ENCODE peak calls at places on chromosomes 4 and X, in seven cellular contexts. One of them, this sample, is unnamed.

GRCh38 chrX:153494541-153495361 is at the start of gene BGN:
- DNase-seq in adrenal gland: peak
- DNase-seq in upper lobe of left lung: no peak
- DNase-seq in heart left ventricle: peak
- DNase-seq in spleen: no peak
- DNase-seq in tibial nerve: no peak
- DNase-seq in A549: peak
- DNase-seq in this sample: no peak

GRCh38 chrX:133468081-133468480 is 52.8 kb upstream of the GPC4 start:
- DNase-seq in A549: no peak
- DNase-seq in upper lobe of left lung: no peak
- DNase-seq in adrenal gland: no peak
- DNase-seq in heart left ventricle: no peak
- DNase-seq in tibial nerve: no peak
- DNase-seq in spleen: no peak
- DNase-seq in this sample: peak

GRCh38 chr4:76748649-76749048 is 149.3 kb downstream of the SOWAHB start:
- DNase-seq in upper lobe of left lung: peak
- DNase-seq in spleen: no peak
- DNase-seq in adrenal gland: peak
- DNase-seq in tibial nerve: no peak
- DNase-seq in heart left ventricle: no peak
- DNase-seq in A549: peak
- DNase-seq in this sample: peak

GRCh38 chrX:21757960-21758359 is at the start of gene SMPX:
- DNase-seq in tibial nerve: no peak
- DNase-seq in adrenal gland: no peak
- DNase-seq in upper lobe of left lung: no peak
- DNase-seq in heart left ventricle: no peak
- DNase-seq in A549: no peak
- DNase-seq in spleen: no peak
- DNase-seq in this sample: no peak

GRCh38 chr4:185840953-185841352 is 29.0 kb upstream of the SORBS2 start:
- DNase-seq in adrenal gland: no peak
- DNase-seq in upper lobe of left lung: no peak
- DNase-seq in tibial nerve: no peak
- DNase-seq in spleen: no peak
- DNase-seq in heart left ventricle: no peak
- DNase-seq in A549: no peak
- DNase-seq in this sample: no peak

GRCh38 chr4:17500574-17500973 is 11.3 kb downstream of the QDPR start:
- DNase-seq in upper lobe of left lung: no peak
- DNase-seq in spleen: no peak
- DNase-seq in A549: no peak
- DNase-seq in tibial nerve: no peak
- DNase-seq in adrenal gland: no peak
- DNase-seq in heart left ventricle: no peak
- DNase-seq in this sample: no peak

GRCh38 chrX:63855896-63856295 is 70.9 kb upstream of the ARHGEF9 start:
- DNase-seq in heart left ventricle: no peak
- DNase-seq in tibial nerve: no peak
- DNase-seq in A549: no peak
- DNase-seq in upper lobe of left lung: no peak
- DNase-seq in adrenal gland: no peak
- DNase-seq in spleen: no peak
- DNase-seq in this sample: no peak

GRCh38 chr4:4334798-4335520 is 44.9 kb downstream of the ZBTB49 start:
- DNase-seq in A549: peak
- DNase-seq in tibial nerve: no peak
- DNase-seq in adrenal gland: peak
- DNase-seq in upper lobe of left lung: peak
- DNase-seq in heart left ventricle: peak
- DNase-seq in spleen: peak
- DNase-seq in this sample: peak

GRCh38 chrX:50643525-50644137 is 170.4 kb downstream of the SHROOM4 start:
- DNase-seq in spleen: no peak
- DNase-seq in tibial nerve: no peak
- DNase-seq in A549: no peak
- DNase-seq in heart left ventricle: no peak
- DNase-seq in upper lobe of left lung: no peak
- DNase-seq in adrenal gland: peak
- DNase-seq in this sample: no peak

GRCh38 chr4:154707877-154708276 is 35.9 kb upstream of the LRAT start:
- DNase-seq in A549: no peak
- DNase-seq in spleen: no peak
- DNase-seq in heart left ventricle: no peak
- DNase-seq in adrenal gland: no peak
- DNase-seq in upper lobe of left lung: no peak
- DNase-seq in tibial nerve: no peak
- DNase-seq in this sample: no peak

GRCh38 chrX:151402719-151403390 is 5.8 kb downstream of the VMA21 start:
- DNase-seq in tibial nerve: no peak
- DNase-seq in A549: no peak
- DNase-seq in heart left ventricle: no peak
- DNase-seq in spleen: no peak
- DNase-seq in upper lobe of left lung: no peak
- DNase-seq in adrenal gland: peak
- DNase-seq in this sample: no peak

GRCh38 chr4:128528177-128528576 is 240.6 kb upstream of the PGRMC2 start:
- DNase-seq in tibial nerve: no peak
- DNase-seq in heart left ventricle: no peak
- DNase-seq in A549: no peak
- DNase-seq in upper lobe of left lung: no peak
- DNase-seq in spleen: no peak
- DNase-seq in adrenal gland: no peak
- DNase-seq in this sample: no peak

GRCh38 chr4:62500296-62500695 is 1300.2 kb downstream of the ADGRL3 start:
- DNase-seq in heart left ventricle: no peak
- DNase-seq in A549: no peak
- DNase-seq in upper lobe of left lung: no peak
- DNase-seq in tibial nerve: no peak
- DNase-seq in spleen: no peak
- DNase-seq in adrenal gland: no peak
- DNase-seq in this sample: no peak

GRCh38 chrX:68930576-68931317 is 101.9 kb downstream of the EFNB1 start:
- DNase-seq in tibial nerve: no peak
- DNase-seq in heart left ventricle: no peak
- DNase-seq in A549: no peak
- DNase-seq in upper lobe of left lung: no peak
- DNase-seq in spleen: peak
- DNase-seq in adrenal gland: no peak
- DNase-seq in this sample: peak

GRCh38 chrX:155997436-155997835 is at the start of gene IL9R:
- DNase-seq in upper lobe of left lung: no peak
- DNase-seq in adrenal gland: no peak
- DNase-seq in spleen: no peak
- DNase-seq in A549: no peak
- DNase-seq in heart left ventricle: no peak
- DNase-seq in tibial nerve: no peak
- DNase-seq in this sample: no peak

GRCh38 chrX:48890296-48890925 is 7.2 kb downstream of the TIMM17B start:
- DNase-seq in heart left ventricle: no peak
- DNase-seq in upper lobe of left lung: no peak
- DNase-seq in spleen: no peak
- DNase-seq in adrenal gland: no peak
- DNase-seq in tibial nerve: no peak
- DNase-seq in A549: no peak
- DNase-seq in this sample: no peak

GRCh38 chr4:83110222-83110945 is 4.1 kb downstream of the PLAC8 start:
- DNase-seq in tibial nerve: peak
- DNase-seq in heart left ventricle: peak
- DNase-seq in upper lobe of left lung: peak
- DNase-seq in adrenal gland: peak
- DNase-seq in spleen: peak
- DNase-seq in A549: peak
- DNase-seq in this sample: peak
- TF ChIP-seq POLR2A in tibial nerve: no peak
- TF ChIP-seq POLR2A in heart left ventricle: no peak
- TF ChIP-seq POLR2A in upper lobe of left lung: no peak
- TF ChIP-seq POLR2A in adrenal gland: no peak
- TF ChIP-seq POLR2A in spleen: peak
- TF ChIP-seq POLR2A in A549: no peak
- TF ChIP-seq POLR2A in this sample: no peak

GRCh38 chr4:162164881-162165528 is 1.2 kb upstream of the FSTL5 start:
- DNase-seq in adrenal gland: no peak
- DNase-seq in tibial nerve: no peak
- DNase-seq in A549: no peak
- DNase-seq in spleen: no peak
- DNase-seq in heart left ventricle: no peak
- DNase-seq in upper lobe of left lung: no peak
- DNase-seq in this sample: no peak

GRCh38 chr4:162162672-162163071 is 1.1 kb downstream of the FSTL5 start:
- DNase-seq in adrenal gland: no peak
- DNase-seq in spleen: no peak
- DNase-seq in A549: no peak
- DNase-seq in upper lobe of left lung: no peak
- DNase-seq in tibial nerve: no peak
- DNase-seq in heart left ventricle: no peak
- DNase-seq in this sample: no peak

DNA sequence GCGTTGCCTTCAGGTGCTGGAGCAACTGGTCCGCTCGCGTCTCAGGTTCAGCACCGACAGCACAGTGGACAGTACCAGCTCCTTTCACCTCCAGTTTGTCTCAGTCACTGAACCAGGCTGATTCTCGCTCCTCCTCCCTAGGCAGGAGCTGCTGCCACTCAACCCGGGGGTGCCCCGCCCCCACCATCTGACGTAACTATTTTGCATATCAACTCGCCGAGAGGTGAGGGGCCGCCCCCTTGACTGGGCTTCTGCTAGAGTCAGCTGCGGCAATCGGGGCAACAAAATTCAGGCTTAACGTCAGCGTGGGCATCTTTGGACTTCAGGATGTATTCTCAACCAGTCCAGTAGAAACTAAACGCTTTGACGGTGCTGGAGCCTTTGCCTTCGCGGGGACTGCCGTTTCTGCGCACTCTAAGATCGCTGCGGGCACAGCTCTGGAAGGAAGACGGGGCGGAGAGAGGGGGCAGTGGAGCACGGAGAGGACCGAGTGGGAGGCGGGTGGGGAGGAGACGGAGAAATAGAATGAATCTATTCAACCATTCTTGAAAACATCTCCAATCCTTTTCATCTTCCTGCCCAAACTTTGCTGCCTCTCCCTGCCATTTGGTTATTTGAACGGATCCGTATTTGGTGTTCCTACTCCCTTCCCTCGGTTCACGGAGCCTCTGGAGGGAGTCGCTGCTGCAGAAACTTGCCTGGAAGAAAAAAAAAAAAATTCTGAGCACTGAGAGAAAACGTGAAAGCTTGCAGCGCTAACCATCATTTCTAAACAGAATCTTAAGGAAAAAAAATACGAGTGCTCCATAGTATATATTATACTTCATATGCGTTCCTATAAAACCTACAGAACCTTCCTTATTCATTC is at the start of gene FSTL5:
- DNase-seq in A549: peak
- DNase-seq in adrenal gland: peak
- DNase-seq in upper lobe of left lung: peak
- DNase-seq in tibial nerve: peak
- DNase-seq in spleen: peak
- DNase-seq in heart left ventricle: peak
- DNase-seq in this sample: peak
- TF ChIP-seq POLR2A in A549: no peak
- TF ChIP-seq POLR2A in adrenal gland: no peak
- TF ChIP-seq POLR2A in upper lobe of left lung: no peak
- TF ChIP-seq POLR2A in tibial nerve: no peak
- TF ChIP-seq POLR2A in spleen: no peak
- TF ChIP-seq POLR2A in heart left ventricle: no peak
- TF ChIP-seq POLR2A in this sample: no peak

DNA sequence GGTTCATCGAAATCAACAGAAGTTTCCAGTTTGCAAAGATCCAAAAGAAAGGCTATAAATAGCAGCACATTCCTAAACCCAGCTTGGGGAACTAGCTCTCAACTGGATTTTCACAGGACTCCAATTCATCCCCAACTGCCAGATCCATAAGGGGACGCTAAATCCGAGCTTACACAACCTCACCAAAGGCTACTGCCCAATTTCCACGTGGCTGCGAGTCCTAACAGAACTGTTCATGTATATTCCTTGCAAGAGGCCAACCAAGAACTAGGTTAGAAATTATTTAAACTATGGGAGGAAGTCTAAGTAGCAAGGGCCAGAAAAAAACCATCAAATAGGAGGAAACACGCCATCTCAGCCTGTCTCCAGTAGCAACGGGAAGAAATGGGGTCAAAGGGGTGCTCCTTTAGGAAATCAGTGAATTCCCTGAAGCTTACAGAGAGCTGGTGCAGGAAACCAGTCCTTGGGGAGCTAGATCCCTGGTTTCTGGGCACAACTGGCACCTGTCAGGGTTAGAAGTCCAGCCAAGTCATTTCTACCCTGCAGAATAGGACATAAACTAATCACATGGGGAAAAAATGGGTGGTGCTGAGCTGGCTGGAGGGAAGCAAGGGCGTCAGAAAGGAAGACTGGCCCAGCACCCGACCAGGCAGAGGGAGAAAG is 20.7 kb downstream of the RELL1 start:
- DNase-seq in tibial nerve: no peak
- DNase-seq in heart left ventricle: no peak
- DNase-seq in upper lobe of left lung: no peak
- DNase-seq in spleen: no peak
- DNase-seq in adrenal gland: no peak
- DNase-seq in A549: no peak
- DNase-seq in this sample: no peak
- TF ChIP-seq POLR2A in tibial nerve: no peak
- TF ChIP-seq POLR2A in heart left ventricle: no peak
- TF ChIP-seq POLR2A in upper lobe of left lung: no peak
- TF ChIP-seq POLR2A in spleen: no peak
- TF ChIP-seq POLR2A in adrenal gland: no peak
- TF ChIP-seq POLR2A in A549: no peak
- TF ChIP-seq POLR2A in this sample: no peak

DNA sequence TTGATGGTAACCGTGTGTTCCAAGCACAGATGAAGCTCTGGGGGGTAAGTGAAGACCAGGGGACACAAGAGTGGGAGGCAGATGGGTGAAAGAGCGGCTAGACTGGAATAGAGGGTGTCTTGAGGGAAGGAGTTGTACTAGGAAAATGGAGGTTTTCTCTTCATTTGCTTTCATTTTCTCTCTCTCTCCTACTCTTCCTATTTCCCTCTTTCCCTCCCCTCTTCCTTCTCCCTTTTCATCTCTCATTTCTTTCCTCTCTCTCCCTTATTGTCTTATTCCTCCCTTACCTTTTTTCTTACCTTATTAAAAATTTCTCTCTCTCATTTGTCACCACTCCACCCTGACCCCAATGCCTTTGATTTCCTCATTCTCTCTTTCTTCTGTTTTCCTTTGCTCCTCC is 3.0 kb downstream of the ITGB1BP2 start:
- DNase-seq in adrenal gland: no peak
- DNase-seq in A549: no peak
- DNase-seq in spleen: no peak
- DNase-seq in upper lobe of left lung: no peak
- DNase-seq in heart left ventricle: no peak
- DNase-seq in tibial nerve: no peak
- DNase-seq in this sample: no peak
- TF ChIP-seq POLR2A in adrenal gland: no peak
- TF ChIP-seq POLR2A in A549: no peak
- TF ChIP-seq POLR2A in spleen: no peak
- TF ChIP-seq POLR2A in upper lobe of left lung: no peak
- TF ChIP-seq POLR2A in heart left ventricle: no peak
- TF ChIP-seq POLR2A in tibial nerve: no peak
- TF ChIP-seq POLR2A in this sample: no peak

GRCh38 chr4:1806223-1806564 is 13.1 kb downstream of the FGFR3 start:
- DNase-seq in A549: no peak
- DNase-seq in heart left ventricle: no peak
- DNase-seq in upper lobe of left lung: no peak
- DNase-seq in adrenal gland: no peak
- DNase-seq in tibial nerve: no peak
- DNase-seq in spleen: no peak
- DNase-seq in this sample: no peak
- TF ChIP-seq POLR2A in A549: no peak
- TF ChIP-seq POLR2A in heart left ventricle: no peak
- TF ChIP-seq POLR2A in upper lobe of left lung: no peak
- TF ChIP-seq POLR2A in adrenal gland: no peak
- TF ChIP-seq POLR2A in tibial nerve: no peak
- TF ChIP-seq POLR2A in spleen: no peak
- TF ChIP-seq POLR2A in this sample: no peak